ENCODE peak calls at places on chromosomes 4 and X, in nine cellular contexts. One of them, this sample, is unnamed. For H3K4me1, the result is how much of the 10 kb centered on the place peaks cover.

GRCh38 chr4:55184600-55185523 is 59.5 kb upstream of the KDR start:
- DNase-seq in adrenal gland: peak
- DNase-seq in ovary: peak
- DNase-seq in upper lobe of right lung: no peak
- DNase-seq in NT2/D1: no peak
- DNase-seq in cardiac muscle cell: peak
- DNase-seq in colonic mucosa: peak
- DNase-seq in CD8-positive, alpha-beta memory T cell: no peak
- DNase-seq in psoas muscle: no peak
- DNase-seq in this sample: no peak

GRCh38 chrX:150227321-150227860 is 135.7 kb upstream of the MAMLD1 start:
- DNase-seq in adrenal gland: no peak
- DNase-seq in ovary: no peak
- DNase-seq in upper lobe of right lung: no peak
- DNase-seq in NT2/D1: no peak
- DNase-seq in cardiac muscle cell: no peak
- DNase-seq in colonic mucosa: peak
- DNase-seq in CD8-positive, alpha-beta memory T cell: no peak
- DNase-seq in psoas muscle: no peak
- DNase-seq in this sample: no peak

GRCh38 chr4:73853246-73853704 is at the start of gene PF4V1:
- DNase-seq in adrenal gland: no peak
- DNase-seq in ovary: no peak
- DNase-seq in upper lobe of right lung: peak
- DNase-seq in NT2/D1: no peak
- DNase-seq in cardiac muscle cell: peak
- DNase-seq in colonic mucosa: peak
- DNase-seq in CD8-positive, alpha-beta memory T cell: no peak
- DNase-seq in psoas muscle: peak
- DNase-seq in this sample: no peak

GRCh38 chr4:67704843-67705242 is 3.9 kb upstream of the UBA6 start:
- DNase-seq in adrenal gland: no peak
- DNase-seq in ovary: no peak
- DNase-seq in upper lobe of right lung: no peak
- DNase-seq in NT2/D1: no peak
- DNase-seq in cardiac muscle cell: no peak
- DNase-seq in colonic mucosa: no peak
- DNase-seq in CD8-positive, alpha-beta memory T cell: no peak
- DNase-seq in psoas muscle: no peak
- DNase-seq in this sample: no peak

GRCh38 chrX:30313322-30313721 is 4.1 kb upstream of the NR0B1 start:
- DNase-seq in adrenal gland: peak
- DNase-seq in ovary: no peak
- DNase-seq in upper lobe of right lung: no peak
- DNase-seq in NT2/D1: no peak
- DNase-seq in cardiac muscle cell: no peak
- DNase-seq in colonic mucosa: no peak
- DNase-seq in CD8-positive, alpha-beta memory T cell: no peak
- DNase-seq in psoas muscle: no peak
- DNase-seq in this sample: no peak

GRCh38 chrX:27751976-27752375 is 55.8 kb upstream of the MAGEB10 start:
- DNase-seq in adrenal gland: no peak
- DNase-seq in ovary: no peak
- DNase-seq in upper lobe of right lung: no peak
- DNase-seq in NT2/D1: no peak
- DNase-seq in cardiac muscle cell: no peak
- DNase-seq in colonic mucosa: no peak
- DNase-seq in CD8-positive, alpha-beta memory T cell: no peak
- DNase-seq in psoas muscle: no peak
- DNase-seq in this sample: no peak

GRCh38 chrX:11386001-11386523 is 92.8 kb downstream of the AMELX start:
- DNase-seq in adrenal gland: no peak
- DNase-seq in ovary: peak
- DNase-seq in upper lobe of right lung: no peak
- DNase-seq in NT2/D1: no peak
- DNase-seq in cardiac muscle cell: no peak
- DNase-seq in colonic mucosa: no peak
- DNase-seq in CD8-positive, alpha-beta memory T cell: no peak
- DNase-seq in psoas muscle: peak
- DNase-seq in this sample: peak

GRCh38 chr4:6030679-6031078 is 12.4 kb upstream of the C4orf50 start:
- DNase-seq in adrenal gland: no peak
- DNase-seq in ovary: no peak
- DNase-seq in upper lobe of right lung: no peak
- DNase-seq in NT2/D1: no peak
- DNase-seq in cardiac muscle cell: no peak
- DNase-seq in colonic mucosa: no peak
- DNase-seq in CD8-positive, alpha-beta memory T cell: no peak
- DNase-seq in psoas muscle: no peak
- DNase-seq in this sample: no peak

GRCh38 chr4:138090145-138090917 is 151.8 kb downstream of the SLC7A11 start:
- DNase-seq in adrenal gland: peak
- DNase-seq in ovary: peak
- DNase-seq in upper lobe of right lung: no peak
- DNase-seq in NT2/D1: no peak
- DNase-seq in cardiac muscle cell: peak
- DNase-seq in colonic mucosa: peak
- DNase-seq in CD8-positive, alpha-beta memory T cell: no peak
- DNase-seq in psoas muscle: no peak
- DNase-seq in this sample: peak

GRCh38 chr4:53121304-53121865 is 244.5 kb downstream of the SCFD2 start:
- DNase-seq in adrenal gland: no peak
- DNase-seq in ovary: no peak
- DNase-seq in upper lobe of right lung: no peak
- DNase-seq in NT2/D1: no peak
- DNase-seq in cardiac muscle cell: no peak
- DNase-seq in colonic mucosa: no peak
- DNase-seq in CD8-positive, alpha-beta memory T cell: no peak
- DNase-seq in psoas muscle: no peak
- DNase-seq in this sample: no peak

GRCh38 chrX:110163488-110163887 is 154.4 kb downstream of the AMMECR1 start:
- DNase-seq in adrenal gland: no peak
- DNase-seq in ovary: no peak
- DNase-seq in upper lobe of right lung: no peak
- DNase-seq in NT2/D1: no peak
- DNase-seq in cardiac muscle cell: no peak
- DNase-seq in colonic mucosa: no peak
- DNase-seq in CD8-positive, alpha-beta memory T cell: no peak
- DNase-seq in psoas muscle: no peak
- DNase-seq in this sample: no peak

GRCh38 chrX:119036369-119037029 is 36.3 kb upstream of the CT47C1 start:
- DNase-seq in adrenal gland: no peak
- DNase-seq in ovary: no peak
- DNase-seq in upper lobe of right lung: no peak
- DNase-seq in NT2/D1: no peak
- DNase-seq in cardiac muscle cell: no peak
- DNase-seq in colonic mucosa: no peak
- DNase-seq in CD8-positive, alpha-beta memory T cell: no peak
- DNase-seq in psoas muscle: no peak
- DNase-seq in this sample: no peak

GRCh38 chr4:181595711-181596110 is 647.5 kb upstream of the TENM3 start:
- DNase-seq in adrenal gland: no peak
- DNase-seq in ovary: no peak
- DNase-seq in upper lobe of right lung: no peak
- DNase-seq in NT2/D1: no peak
- DNase-seq in cardiac muscle cell: no peak
- DNase-seq in colonic mucosa: no peak
- DNase-seq in CD8-positive, alpha-beta memory T cell: no peak
- DNase-seq in psoas muscle: no peak
- DNase-seq in this sample: no peak

GRCh38 chr4:1202526-1203378 is 30.4 kb upstream of the SPON2 start:
- DNase-seq in adrenal gland: peak
- DNase-seq in ovary: peak
- DNase-seq in upper lobe of right lung: peak
- DNase-seq in NT2/D1: no peak
- DNase-seq in cardiac muscle cell: no peak
- DNase-seq in colonic mucosa: peak
- DNase-seq in CD8-positive, alpha-beta memory T cell: no peak
- DNase-seq in psoas muscle: no peak
- DNase-seq in this sample: peak

GRCh38 chrX:135985974-135986312 is 708 bp downstream of the SLC9A6 start:
- DNase-seq in adrenal gland: no peak
- DNase-seq in ovary: no peak
- DNase-seq in upper lobe of right lung: no peak
- DNase-seq in NT2/D1: no peak
- DNase-seq in cardiac muscle cell: no peak
- DNase-seq in colonic mucosa: no peak
- DNase-seq in CD8-positive, alpha-beta memory T cell: no peak
- DNase-seq in psoas muscle: no peak
- DNase-seq in this sample: no peak

GRCh38 chr4:90449626-90450025 is 322.4 kb downstream of the CCSER1 start:
- DNase-seq in adrenal gland: no peak
- DNase-seq in ovary: no peak
- DNase-seq in upper lobe of right lung: no peak
- DNase-seq in NT2/D1: no peak
- DNase-seq in cardiac muscle cell: no peak
- DNase-seq in colonic mucosa: no peak
- DNase-seq in CD8-positive, alpha-beta memory T cell: no peak
- DNase-seq in psoas muscle: no peak
- DNase-seq in this sample: no peak

GRCh38 chrX:16882188-16882587 is 12.0 kb upstream of the RBBP7 start:
- DNase-seq in adrenal gland: peak
- DNase-seq in ovary: peak
- DNase-seq in upper lobe of right lung: peak
- DNase-seq in NT2/D1: no peak
- DNase-seq in cardiac muscle cell: no peak
- DNase-seq in colonic mucosa: peak
- DNase-seq in CD8-positive, alpha-beta memory T cell: no peak
- DNase-seq in psoas muscle: peak
- DNase-seq in this sample: peak

GRCh38 chr4:147160908-147161513 is 215.3 kb upstream of the TTC29 start:
- DNase-seq in adrenal gland: peak
- DNase-seq in ovary: no peak
- DNase-seq in upper lobe of right lung: no peak
- DNase-seq in NT2/D1: no peak
- DNase-seq in cardiac muscle cell: peak
- DNase-seq in colonic mucosa: peak
- DNase-seq in CD8-positive, alpha-beta memory T cell: no peak
- DNase-seq in psoas muscle: no peak
- DNase-seq in this sample: no peak

GRCh38 chr4:73451404-73451803 is 15.4 kb downstream of the AFP start:
- DNase-seq in adrenal gland: no peak
- DNase-seq in ovary: no peak
- DNase-seq in upper lobe of right lung: no peak
- DNase-seq in NT2/D1: no peak
- DNase-seq in cardiac muscle cell: no peak
- DNase-seq in colonic mucosa: no peak
- DNase-seq in CD8-positive, alpha-beta memory T cell: no peak
- DNase-seq in psoas muscle: no peak
- DNase-seq in this sample: no peak

GRCh38 chr4:172202480-172203076 is 389.4 kb downstream of the GALNTL6 start:
- DNase-seq in adrenal gland: no peak
- DNase-seq in ovary: no peak
- DNase-seq in upper lobe of right lung: no peak
- DNase-seq in NT2/D1: peak
- DNase-seq in cardiac muscle cell: peak
- DNase-seq in colonic mucosa: no peak
- DNase-seq in CD8-positive, alpha-beta memory T cell: no peak
- DNase-seq in psoas muscle: no peak
- DNase-seq in this sample: no peak

GRCh38 chrX:41707218-41707617 is 16.8 kb upstream of the GPR82 start:
- DNase-seq in adrenal gland: no peak
- DNase-seq in ovary: no peak
- DNase-seq in upper lobe of right lung: no peak
- DNase-seq in NT2/D1: no peak
- DNase-seq in cardiac muscle cell: no peak
- DNase-seq in colonic mucosa: no peak
- DNase-seq in CD8-positive, alpha-beta memory T cell: no peak
- DNase-seq in psoas muscle: no peak
- DNase-seq in this sample: no peak
- H3K4me1 ChIP-seq in adrenal gland: under half
- H3K4me1 ChIP-seq in ovary: under half
- H3K4me1 ChIP-seq in upper lobe of right lung: under half
- H3K4me1 ChIP-seq in NT2/D1: under half
- H3K4me1 ChIP-seq in cardiac muscle cell: under half
- H3K4me1 ChIP-seq in colonic mucosa: under half
- H3K4me1 ChIP-seq in CD8-positive, alpha-beta memory T cell: under half
- H3K4me1 ChIP-seq in psoas muscle: under half
- H3K4me1 ChIP-seq in this sample: under half

GRCh38 chr4:42638993-42639392 is 17.9 kb downstream of the ATP8A1 start:
- DNase-seq in adrenal gland: no peak
- DNase-seq in ovary: no peak
- DNase-seq in upper lobe of right lung: no peak
- DNase-seq in NT2/D1: no peak
- DNase-seq in cardiac muscle cell: no peak
- DNase-seq in colonic mucosa: no peak
- DNase-seq in CD8-positive, alpha-beta memory T cell: no peak
- DNase-seq in psoas muscle: no peak
- DNase-seq in this sample: no peak
- H3K4me1 ChIP-seq in adrenal gland: under half
- H3K4me1 ChIP-seq in ovary: under half
- H3K4me1 ChIP-seq in upper lobe of right lung: under half
- H3K4me1 ChIP-seq in NT2/D1: under half
- H3K4me1 ChIP-seq in cardiac muscle cell: under half
- H3K4me1 ChIP-seq in colonic mucosa: under half
- H3K4me1 ChIP-seq in CD8-positive, alpha-beta memory T cell: half or more
- H3K4me1 ChIP-seq in psoas muscle: half or more
- H3K4me1 ChIP-seq in this sample: under half

GRCh38 chr4:146124023-146124680 is 51.4 kb upstream of the LSM6 start:
- DNase-seq in adrenal gland: no peak
- DNase-seq in ovary: no peak
- DNase-seq in upper lobe of right lung: no peak
- DNase-seq in NT2/D1: no peak
- DNase-seq in cardiac muscle cell: no peak
- DNase-seq in colonic mucosa: no peak
- DNase-seq in CD8-positive, alpha-beta memory T cell: no peak
- DNase-seq in psoas muscle: no peak
- DNase-seq in this sample: no peak
- H3K4me1 ChIP-seq in adrenal gland: under half
- H3K4me1 ChIP-seq in ovary: under half
- H3K4me1 ChIP-seq in upper lobe of right lung: under half
- H3K4me1 ChIP-seq in NT2/D1: under half
- H3K4me1 ChIP-seq in cardiac muscle cell: under half
- H3K4me1 ChIP-seq in colonic mucosa: under half
- H3K4me1 ChIP-seq in CD8-positive, alpha-beta memory T cell: under half
- H3K4me1 ChIP-seq in psoas muscle: under half
- H3K4me1 ChIP-seq in this sample: under half

DNA sequence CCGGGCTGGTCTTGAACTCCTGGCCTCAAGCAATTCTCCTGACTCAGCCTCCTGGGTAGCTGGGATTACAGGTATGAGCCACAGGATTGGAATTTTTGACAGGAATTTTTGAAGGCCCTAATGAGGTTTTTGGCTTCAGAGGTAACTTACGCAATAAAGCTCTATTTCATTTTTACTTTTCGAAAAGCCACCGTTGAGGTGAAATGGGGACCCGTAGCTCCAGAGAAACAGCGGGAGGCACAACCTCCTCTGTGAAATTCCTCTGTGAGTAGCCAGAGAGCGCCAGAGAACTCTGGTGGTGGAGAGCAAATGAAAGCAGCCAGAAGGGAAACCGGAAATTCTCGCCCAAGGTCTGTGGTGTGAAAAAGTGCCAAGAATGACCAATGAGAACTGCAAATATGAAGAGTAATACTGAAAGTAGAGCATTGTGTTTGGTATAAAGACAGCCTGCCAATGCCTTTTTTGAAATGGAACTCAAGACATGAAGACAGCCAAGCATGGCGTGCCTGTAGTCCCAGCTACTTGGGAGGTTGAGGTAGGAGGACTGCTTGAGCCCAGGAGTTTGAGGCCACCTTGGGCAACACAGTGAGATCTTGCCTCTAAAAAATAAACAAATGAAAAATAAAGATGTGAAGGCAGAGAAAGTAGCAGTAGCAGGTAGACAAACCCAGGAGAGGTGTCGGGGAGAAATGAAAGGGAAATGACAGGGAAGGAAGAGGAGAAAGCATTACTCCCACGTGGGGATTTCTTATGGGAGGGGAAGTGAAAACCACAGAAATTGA is 33.0 kb upstream of the TMEM131L start:
- DNase-seq in adrenal gland: peak
- DNase-seq in ovary: no peak
- DNase-seq in upper lobe of right lung: no peak
- DNase-seq in NT2/D1: peak
- DNase-seq in cardiac muscle cell: peak
- DNase-seq in colonic mucosa: peak
- DNase-seq in CD8-positive, alpha-beta memory T cell: peak
- DNase-seq in psoas muscle: peak
- DNase-seq in this sample: peak
- H3K4me1 ChIP-seq in adrenal gland: under half
- H3K4me1 ChIP-seq in ovary: under half
- H3K4me1 ChIP-seq in upper lobe of right lung: under half
- H3K4me1 ChIP-seq in NT2/D1: under half
- H3K4me1 ChIP-seq in cardiac muscle cell: under half
- H3K4me1 ChIP-seq in colonic mucosa: under half
- H3K4me1 ChIP-seq in CD8-positive, alpha-beta memory T cell: half or more
- H3K4me1 ChIP-seq in psoas muscle: under half
- H3K4me1 ChIP-seq in this sample: under half

This sample was measured in uterus.